ENCODE peak calls at places on chromosomes 6 and 20, in seven cellular contexts. F is GM12864; W is cerebellar cortex; Q is activated naive CD4-positive, alpha-beta T cell; O is GM12891; Z is KG1; H is CD8-positive, alpha-beta T cell. N is an unnamed sample.

GRCh38 chr6:13554929-13555333 is 19.5 kb upstream of the SIRT5 start:
- DNase-seq in H (no peak), W (no peak), Z (no peak), Q (no peak), F (no peak), O (no peak), N (no peak)

GRCh38 chr6:137487947-137488735 is 6.1 kb downstream of the OLIG3 start:
- DNase-seq in W (no peak), H (peak), F (no peak), Z (no peak), O (peak), Q (no peak), N (no peak)

GRCh38 chr6:37493047-37493995 is 6.4 kb downstream of the CCDC167 start:
- DNase-seq in Z (no peak), O (no peak), H (no peak), Q (no peak), F (no peak), W (peak), N (peak)

GRCh38 chr6:65155083-65155482 is 551.9 kb downstream of the EYS start:
- DNase-seq in Q (no peak), F (no peak), H (no peak), Z (no peak), O (no peak), W (no peak), N (no peak)

GRCh38 chr6:163392533-163392932 is 22.0 kb upstream of the QKI start:
- DNase-seq in Q (no peak), F (no peak), O (no peak), Z (no peak), H (no peak), W (no peak), N (no peak)

GRCh38 chr6:109296305-109296915 is 85.9 kb downstream of the CD164 start:
- DNase-seq in Q (no peak), W (no peak), F (no peak), O (no peak), H (no peak), Z (no peak), N (no peak)

GRCh38 chr6:33756211-33756954 is 9.7 kb upstream of the IP6K3 start:
- DNase-seq in Z (no peak), H (no peak), W (no peak), Q (no peak), O (no peak), F (no peak), N (no peak)

GRCh38 chr20:53517146-53517545 is 76.5 kb downstream of the ZNF217 start:
- DNase-seq in Q (no peak), W (no peak), F (no peak), O (no peak), Z (no peak), H (no peak), N (no peak)

GRCh38 chr6:168117942-168118341 is 38.9 kb upstream of the FRMD1 start:
- DNase-seq in H (no peak), O (no peak), Q (no peak), F (no peak), Z (no peak), W (no peak), N (no peak)

GRCh38 chr20:49270177-49270576 is 7.7 kb downstream of the ZNFX1 start:
- DNase-seq in Q (no peak), F (no peak), H (no peak), O (no peak), Z (no peak), W (no peak), N (no peak)

GRCh38 chr6:117840541-117840983 is 66.5 kb upstream of the SLC35F1 start:
- DNase-seq in W (peak), Q (no peak), O (no peak), H (no peak), F (no peak), Z (peak), N (peak)

N was measured in G401.